ENCODE peak calls at places on chromosome 12, in six cellular contexts. Y is PC-3, N is Karpas-422, Q is SK-N-SH, T is HCT116, V is MM.1S. U is an unnamed sample. For H3K9me2, the result is how much of the 10 kb centered on the place peaks cover.

GRCh38 chr12:111045941-111046340 is 125.6 kb upstream of the MYL2 start:
- DNase-seq in Q (no peak), T (no peak), N (no peak), V (no peak), Y (no peak), U (no peak)

GRCh38 chr12:65876898-65877721 is 52.8 kb downstream of the HMGA2 start:
- DNase-seq in V (no peak), N (no peak), Y (peak), T (no peak), Q (no peak), U (no peak)

GRCh38 chr12:3266638-3267037 is 189.5 kb downstream of the TSPAN9 start:
- DNase-seq in V (no peak), T (no peak), Q (no peak), Y (no peak), N (no peak), U (no peak)

GRCh38 chr12:110577717-110578521 is 5.2 kb downstream of the PPTC7 start:
- DNase-seq in N (no peak), T (peak), Y (peak), Q (no peak), V (no peak), U (peak)

GRCh38 chr12:95805864-95806669 is 15.5 kb upstream of the NTN4 start:
- DNase-seq in Y (peak), T (peak), N (no peak), Q (no peak), V (no peak), U (peak)

GRCh38 chr12:76688627-76689026 is 75.3 kb upstream of the ZDHHC17 start:
- DNase-seq in N (peak), T (no peak), Q (no peak), V (no peak), Y (no peak), U (peak)

GRCh38 chr12:111268738-111269572 is 99.9 kb downstream of the PHETA1 start:
- DNase-seq in V (no peak), Y (peak), N (peak), T (peak), Q (peak), U (peak)

GRCh38 chr12:132572106-132572505 is 38.3 kb downstream of the LRCOL1 start:
- DNase-seq in V (no peak), T (no peak), Q (no peak), N (no peak), Y (no peak), U (no peak)

GRCh38 chr12:79934309-79935020 is 432 bp downstream of the PPP1R12A start:
- DNase-seq in N (peak), Y (no peak), Q (peak), T (no peak), V (peak), U (no peak)

GRCh38 chr12:92439397-92439779 is 263.4 kb upstream of the PLEKHG7 start:
- DNase-seq in Q (no peak), T (no peak), N (no peak), V (no peak), Y (peak), U (peak)

GRCh38 chr12:52168019-52168717 is 23.6 kb downstream of the KRT80 start:
- DNase-seq in Y (peak), N (no peak), V (no peak), T (no peak), Q (no peak), U (peak)

GRCh38 chr12:114692558-114693531 is 8.9 kb upstream of the TBX3 start:
- DNase-seq in V (no peak), Y (peak), N (no peak), T (no peak), Q (peak), U (peak)

GRCh38 chr12:123150273-123150803 is 552 bp downstream of the PITPNM2 start:
- DNase-seq in Y (peak), T (no peak), V (no peak), Q (peak), N (no peak), U (no peak)

GRCh38 chr12:3177778-3178435 is 100.7 kb downstream of the TSPAN9 start:
- DNase-seq in V (no peak), N (no peak), Y (no peak), T (no peak), Q (no peak), U (no peak)

GRCh38 chr12:98373982-98374381 is 141.4 kb upstream of the TMPO start:
- DNase-seq in Y (no peak), V (no peak), Q (no peak), N (no peak), T (no peak), U (peak)

GRCh38 chr12:54026640-54027441 is 1.4 kb upstream of the HOXC6 start:
- DNase-seq in Y (no peak), N (no peak), T (no peak), V (no peak), Q (no peak), U (peak)

GRCh38 chr12:129009833-129010232 is 156.6 kb downstream of the GLT1D1 start:
- DNase-seq in Y (no peak), Q (no peak), N (no peak), T (no peak), V (no peak), U (no peak)

GRCh38 chr12:57744194-57744776 is 554 bp upstream of the TSPAN31 start:
- DNase-seq in Y (no peak), V (peak), T (peak), N (peak), Q (peak), U (peak)

GRCh38 chr12:115440438-115440837 is 756.5 kb upstream of the TBX3 start:
- DNase-seq in T (no peak), V (no peak), N (no peak), Q (no peak), Y (peak), U (peak)

GRCh38 chr12:106170285-106170684 is 31.5 kb upstream of the NUAK1 start:
- DNase-seq in N (no peak), V (peak), T (no peak), Y (peak), Q (no peak), U (peak)

GRCh38 chr12:22692964-22693555 is 68.1 kb downstream of the ETNK1 start:
- DNase-seq in N (no peak), V (no peak), T (no peak), Y (no peak), Q (no peak), U (no peak)

GRCh38 chr12:42776396-42776795 is 186.8 kb upstream of the PRICKLE1 start:
- DNase-seq in V (no peak), Q (no peak), T (no peak), N (no peak), Y (no peak), U (no peak)

GRCh38 chr12:29073631-29074239 is 75.3 kb upstream of the FAR2 start:
- DNase-seq in V (peak), Y (peak), N (peak), Q (peak), T (peak), U (peak)

GRCh38 chr12:69401940-69402339 is 42.4 kb downstream of the YEATS4 start:
- DNase-seq in Y (no peak), T (no peak), N (no peak), V (no peak), Q (no peak), U (no peak)

GRCh38 chr12:26134540-26134939 is 9.7 kb upstream of the BHLHE41 start:
- DNase-seq in T (no peak), N (peak), V (no peak), Q (no peak), Y (no peak), U (no peak)

GRCh38 chr12:97745406-97746101 is 282.9 kb downstream of the RMST start:
- DNase-seq in Q (no peak), V (no peak), T (no peak), N (no peak), Y (no peak), U (no peak)

GRCh38 chr12:78628701-78629100 is 235.9 kb upstream of the SYT1 start:
- DNase-seq in N (no peak), T (no peak), Q (no peak), V (no peak), Y (no peak), U (no peak)

GRCh38 chr12:48996794-48997718 is 2.1 kb downstream of the DDN start:
- DNase-seq in Q (peak), N (peak), Y (peak), T (no peak), V (peak), U (peak)

GRCh38 chr12:50087995-50088394 is 2.9 kb downstream of the SMARCD1 start:
- DNase-seq in V (no peak), Q (no peak), N (no peak), Y (peak), T (no peak), U (peak)
- H3K9ac ChIP-seq in V (no peak), Q (peak), N (peak), Y (peak), T (no peak), U (peak)

GRCh38 chr12:31363826-31364225 is 37.9 kb upstream of the SINHCAF start:
- DNase-seq in T (no peak), V (no peak), Q (no peak), N (no peak), Y (no peak), U (no peak)

GRCh38 chr12:31362759-31363415 is 36.9 kb upstream of the SINHCAF start:
- DNase-seq in T (no peak), N (no peak), Y (peak), Q (no peak), V (peak), U (no peak)

GRCh38 chr12:31362115-31362758 is 36.3 kb upstream of the SINHCAF start:
- DNase-seq in Y (no peak), V (peak), T (no peak), Q (no peak), N (no peak), U (no peak)

GRCh38 chr12:31361730-31362114 is 35.8 kb upstream of the SINHCAF start:
- DNase-seq in Y (no peak), V (no peak), T (no peak), N (no peak), Q (no peak), U (no peak)

DNA sequence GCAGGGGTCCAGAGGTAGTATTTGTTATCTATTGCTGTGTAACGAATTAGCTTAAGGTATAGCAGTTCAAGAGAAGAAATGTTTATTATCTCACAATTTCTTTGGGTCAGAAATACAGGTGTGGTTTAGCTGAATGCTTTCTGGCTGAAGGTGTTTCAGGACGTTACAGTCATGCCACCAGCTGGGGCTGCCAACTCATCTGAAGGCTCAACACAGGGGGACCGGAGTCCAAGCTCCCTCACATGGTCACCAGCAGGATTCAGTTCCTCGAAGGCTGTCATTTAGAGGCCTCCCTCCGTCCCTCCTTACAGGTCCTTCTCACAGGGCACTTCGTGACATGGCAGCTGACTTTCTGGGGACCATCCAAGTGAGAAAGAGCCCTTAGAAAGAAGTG is 37.5 kb upstream of the SINHCAF start:
- DNase-seq in Q (no peak), V (peak), T (no peak), Y (no peak), N (no peak), U (no peak)
- H3K9me2 ChIP-seq in Q (under half), V (under half), T (under half), Y (under half), N (under half), U (under half)

DNA sequence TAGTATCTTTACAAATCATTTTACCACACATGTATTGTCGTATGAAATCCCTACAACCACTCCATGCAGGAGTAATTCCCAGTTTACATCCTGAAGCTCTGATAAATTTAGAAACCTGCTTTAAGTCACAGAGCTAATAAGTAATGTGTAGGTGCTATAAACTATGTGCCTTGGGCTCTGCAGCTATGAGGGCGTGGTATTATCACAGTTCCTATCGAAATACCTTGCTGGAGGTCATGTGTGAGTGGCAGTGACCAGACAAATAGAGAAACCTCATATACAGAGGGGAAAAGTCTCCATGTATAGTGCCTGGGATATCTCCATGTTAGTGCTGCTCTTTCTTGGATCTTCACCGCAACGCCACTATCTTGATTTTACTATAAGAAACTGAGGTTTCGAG is 898 bp upstream of the TBC1D15 start:
- DNase-seq in T (no peak), Q (no peak), Y (no peak), V (no peak), N (no peak), U (no peak)
- H3K9ac ChIP-seq in T (peak), Q (no peak), Y (peak), V (no peak), N (no peak), U (peak)

GRCh38 chr12:40020261-40020691 is 85.6 kb downstream of the SLC2A13 start:
- DNase-seq in Q (no peak), N (no peak), T (no peak), Y (no peak), V (no peak), U (no peak)
- H3K9me2 ChIP-seq in Q (under half), N (under half), T (under half), Y (under half), V (under half), U (under half)

DNA sequence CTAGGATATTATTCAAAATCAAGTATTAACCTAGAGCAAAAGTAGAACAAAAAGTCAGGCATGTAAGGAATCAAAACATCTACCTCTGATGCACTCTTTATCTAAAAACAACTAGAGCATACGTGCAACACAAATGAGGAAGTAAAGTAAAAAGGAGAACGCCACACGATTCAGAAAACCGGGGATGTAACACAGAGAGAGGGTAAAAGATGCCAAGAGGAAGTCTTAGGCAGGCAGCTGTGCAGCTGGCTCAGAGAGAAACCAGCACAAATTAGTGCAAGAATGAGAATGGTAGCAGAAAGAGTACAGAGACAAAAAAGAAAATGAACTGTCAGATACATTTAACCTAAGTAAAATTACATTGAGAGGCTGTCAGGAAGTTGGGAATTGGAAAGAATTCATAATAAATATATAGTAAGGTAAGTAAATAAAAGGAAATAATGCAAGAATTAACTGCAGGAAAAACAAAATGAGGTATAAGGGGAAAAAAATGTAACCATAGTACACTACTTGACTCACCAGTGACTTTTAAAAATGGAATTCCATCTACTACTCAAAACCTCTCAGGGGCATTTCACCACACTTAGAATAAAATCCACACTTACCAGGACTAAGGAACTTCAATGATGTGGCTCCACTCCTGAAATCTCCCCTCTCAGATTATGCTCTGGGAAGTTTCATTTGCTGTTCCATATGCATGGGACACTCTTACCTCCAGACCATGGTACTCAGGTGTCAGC is 17.1 kb downstream of the BCAT1 start:
- DNase-seq in V (no peak), T (no peak), N (peak), Q (no peak), Y (no peak), U (peak)
- H3K9ac ChIP-seq in V (no peak), T (no peak), N (peak), Q (no peak), Y (no peak), U (no peak)

DNA sequence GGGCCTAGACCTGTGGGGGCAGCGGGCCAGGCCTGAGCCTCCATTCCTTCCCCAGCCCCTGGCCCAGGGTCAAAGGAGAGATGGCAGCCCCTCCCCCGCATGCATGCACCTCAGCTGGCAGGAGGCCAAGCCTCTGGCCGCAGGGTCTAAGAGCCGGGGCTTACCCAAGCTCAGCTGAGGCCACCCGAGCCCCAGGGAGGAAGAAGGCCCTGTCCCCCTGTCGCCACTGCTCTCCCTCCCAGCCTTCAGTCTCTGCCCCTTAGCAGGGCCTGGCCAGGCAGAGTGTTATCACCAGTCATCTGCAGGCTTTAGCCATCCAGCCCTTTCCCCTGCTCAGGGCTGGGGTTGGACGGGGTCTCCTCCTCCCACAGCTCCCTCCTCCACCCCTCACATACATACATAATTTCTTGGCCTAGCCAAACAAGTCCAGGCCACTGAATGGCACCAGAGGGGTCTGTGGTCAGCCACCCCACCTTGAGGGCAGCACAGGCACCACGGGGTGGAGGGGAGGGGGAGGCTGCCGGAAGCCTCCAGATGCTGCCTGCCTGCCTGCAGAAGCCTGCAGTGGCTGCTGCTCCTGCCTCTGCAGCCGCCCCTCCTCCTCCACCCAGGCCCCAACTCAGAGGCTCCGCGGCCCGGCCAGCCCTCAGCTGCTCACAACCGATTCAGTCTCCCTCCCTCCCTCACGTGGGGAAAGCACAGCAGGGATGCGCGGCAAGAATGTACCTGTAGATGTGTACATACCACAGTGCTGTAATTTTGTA is 22.8 kb downstream of the RAB35 start:
- DNase-seq in V (no peak), T (no peak), Q (peak), Y (no peak), N (no peak), U (no peak)
- H3K9me2 ChIP-seq in V (under half), T (under half), Q (under half), Y (under half), N (under half), U (under half)

DNA sequence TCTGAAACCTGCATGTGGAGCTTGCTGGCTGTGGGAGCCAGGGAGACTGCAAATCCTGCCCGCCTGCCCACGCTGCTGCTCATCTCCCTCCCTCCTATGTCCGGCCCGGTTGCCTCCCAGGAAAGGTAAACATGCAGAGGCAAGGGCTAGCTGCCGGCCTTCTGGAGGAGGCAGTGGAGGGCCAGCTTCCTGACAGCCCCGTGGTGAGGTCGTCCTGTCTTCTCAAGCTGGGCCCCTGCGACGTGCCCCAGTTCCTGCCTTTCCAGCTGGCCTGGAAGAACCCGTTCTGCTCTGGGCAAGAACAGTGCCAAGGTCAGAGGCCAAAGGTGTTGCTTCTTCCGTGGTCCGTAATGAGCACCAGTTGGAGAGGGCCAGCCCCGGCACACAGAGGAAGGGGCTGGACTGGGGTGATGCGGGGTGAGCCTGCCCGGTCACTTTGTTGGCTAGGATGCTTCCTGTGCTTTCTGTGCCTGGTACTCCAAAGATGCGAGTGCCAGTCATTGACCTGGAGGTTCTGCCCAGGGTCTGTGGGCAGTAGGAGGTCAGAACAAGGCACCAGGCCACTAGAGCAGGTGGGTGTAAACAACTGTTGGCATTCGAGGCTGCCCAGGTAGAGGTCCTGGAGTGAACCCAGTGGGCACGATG is 25.3 kb downstream of the TPCN1 start:
- DNase-seq in Q (no peak), V (no peak), Y (peak), T (no peak), N (no peak), U (no peak)
- H3K9ac ChIP-seq in Q (no peak), V (no peak), Y (peak), T (peak), N (no peak), U (peak)

GRCh38 chr12:14988035-14988434 is 15.2 kb downstream of the PDE6H start:
- DNase-seq in Y (no peak), V (peak), Q (no peak), N (peak), T (no peak), U (no peak)
- H3K9me2 ChIP-seq in Y (under half), V (under half), Q (under half), N (under half), T (under half), U (under half)